ENCODE peak calls at places on chromosomes 13 and 19, in five cellular contexts. F, H, R, C and O are unnamed samples. For H4K20me1, the result is how much of the 10 kb centered on the place peaks cover.

GRCh38 chr13:109402976-109403375 is 383.4 kb downstream of the IRS2 start:
- DNase-seq in H (no peak), C (no peak), R (no peak), F (no peak), O (no peak)

GRCh38 chr13:50261502-50261901 is 246.3 kb downstream of the KCNRG start:
- DNase-seq in H (no peak), C (no peak), F (no peak), R (no peak), O (no peak)

GRCh38 chr19:2059422-2060201 is 8.6 kb upstream of the MKNK2 start:
- DNase-seq in R (peak), F (no peak), C (peak), H (peak), O (peak)

GRCh38 chr19:3098515-3099346 is 4.6 kb downstream of the GNA11 start:
- DNase-seq in H (no peak), C (peak), F (no peak), R (no peak), O (no peak)

GRCh38 chr19:24003537-24003936 is 83.5 kb upstream of the ZNF254 start:
- DNase-seq in C (no peak), F (no peak), H (no peak), R (no peak), O (no peak)

GRCh38 chr13:24167666-24168391 is 7.3 kb downstream of the SPATA13 start:
- DNase-seq in R (no peak), H (no peak), F (no peak), C (peak), O (no peak)

GRCh38 chr13:57286511-57287098 is 119.6 kb downstream of the PRR20E start:
- DNase-seq in C (no peak), R (no peak), F (no peak), H (no peak), O (peak)

GRCh38 chr13:112624602-112625430 is 36.9 kb upstream of the TUBGCP3 start:
- DNase-seq in F (no peak), H (no peak), C (no peak), R (no peak), O (no peak)

GRCh38 chr19:14318873-14319272 is 62.4 kb upstream of the ADGRE5 start:
- DNase-seq in H (no peak), F (peak), R (no peak), C (no peak), O (peak)

GRCh38 chr19:34457446-34457845 is 24.1 kb upstream of the WTIP start:
- DNase-seq in F (no peak), H (no peak), C (no peak), R (no peak), O (no peak)

GRCh38 chr19:49889687-49890348 is 6.9 kb downstream of the IL4I1 start:
- DNase-seq in F (peak), C (peak), H (peak), R (peak), O (peak)

GRCh38 chr19:19110410-19111137 is 27.7 kb downstream of the TMEM161A start:
- DNase-seq in R (no peak), F (peak), H (peak), C (no peak), O (no peak)

GRCh38 chr19:39448271-39448670 is 2.9 kb downstream of the SUPT5H start:
- DNase-seq in H (peak), R (peak), C (peak), F (no peak), O (no peak)

GRCh38 chr13:114072421-114072820 is 60.0 kb downstream of the RASA3 start:
- DNase-seq in R (no peak), F (no peak), H (no peak), C (no peak), O (no peak)

GRCh38 chr19:38664503-38665211 is 17.2 kb downstream of the ACTN4 start:
- DNase-seq in H (no peak), F (no peak), R (no peak), C (no peak), O (no peak)

GRCh38 chr13:73708393-73708985 is 425.7 kb downstream of the KLF12 start:
- DNase-seq in C (peak), F (peak), R (peak), H (peak), O (peak)

GRCh38 chr13:100176781-100177389 is 88.0 kb downstream of the PCCA start:
- DNase-seq in C (peak), R (peak), H (peak), F (no peak), O (no peak)

GRCh38 chr19:46659151-46660007 is 1.6 kb downstream of the DACT3 start:
- DNase-seq in F (peak), C (peak), H (no peak), R (no peak), O (peak)

GRCh38 chr13:26052136-26052736 is 420 bp upstream of the SHISA2 start:
- DNase-seq in C (no peak), R (no peak), F (peak), H (no peak), O (no peak)

GRCh38 chr13:26488236-26489028 is 69.1 kb upstream of the WASF3 start:
- DNase-seq in F (no peak), C (no peak), H (no peak), R (no peak), O (no peak)

GRCh38 chr13:43006893-43007631 is 15.0 kb upstream of the EPSTI1 start:
- DNase-seq in H (peak), C (peak), R (peak), F (no peak), O (no peak)

GRCh38 chr13:65656740-65657329 is 1573.3 kb downstream of the PCDH9 start:
- DNase-seq in R (peak), C (peak), F (peak), H (peak), O (no peak)

GRCh38 chr19:13817615-13818371 is 22.6 kb downstream of the ZSWIM4 start:
- DNase-seq in F (peak), H (no peak), C (peak), R (no peak), O (peak)

GRCh38 chr13:46057251-46058015 is 4.9 kb upstream of the ZC3H13 start:
- DNase-seq in C (peak), F (no peak), R (no peak), H (no peak), O (no peak)

GRCh38 chr13:113464476-113464875 is 11.2 kb upstream of the ADPRHL1 start:
- DNase-seq in C (no peak), F (no peak), R (no peak), H (no peak), O (no peak)

GRCh38 chr19:15098505-15098904 is 8.7 kb upstream of the SYDE1 start:
- DNase-seq in R (no peak), C (no peak), H (no peak), F (no peak), O (no peak)

GRCh38 chr19:54209058-54209747 is 8.5 kb downstream of the RPS9 start:
- DNase-seq in C (no peak), F (peak), R (no peak), H (peak), O (peak)

GRCh38 chr19:54206831-54207177 is 6.1 kb downstream of the RPS9 start:
- DNase-seq in F (no peak), R (no peak), H (no peak), C (no peak), O (no peak)

GRCh38 chr19:54208784-54209057 is 8.1 kb downstream of the RPS9 start:
- DNase-seq in R (no peak), C (no peak), H (peak), F (peak), O (no peak)

GRCh38 chr19:54209748-54210494 is 9.3 kb downstream of the RPS9 start:
- DNase-seq in H (peak), F (no peak), C (peak), R (peak), O (peak)

DNA sequence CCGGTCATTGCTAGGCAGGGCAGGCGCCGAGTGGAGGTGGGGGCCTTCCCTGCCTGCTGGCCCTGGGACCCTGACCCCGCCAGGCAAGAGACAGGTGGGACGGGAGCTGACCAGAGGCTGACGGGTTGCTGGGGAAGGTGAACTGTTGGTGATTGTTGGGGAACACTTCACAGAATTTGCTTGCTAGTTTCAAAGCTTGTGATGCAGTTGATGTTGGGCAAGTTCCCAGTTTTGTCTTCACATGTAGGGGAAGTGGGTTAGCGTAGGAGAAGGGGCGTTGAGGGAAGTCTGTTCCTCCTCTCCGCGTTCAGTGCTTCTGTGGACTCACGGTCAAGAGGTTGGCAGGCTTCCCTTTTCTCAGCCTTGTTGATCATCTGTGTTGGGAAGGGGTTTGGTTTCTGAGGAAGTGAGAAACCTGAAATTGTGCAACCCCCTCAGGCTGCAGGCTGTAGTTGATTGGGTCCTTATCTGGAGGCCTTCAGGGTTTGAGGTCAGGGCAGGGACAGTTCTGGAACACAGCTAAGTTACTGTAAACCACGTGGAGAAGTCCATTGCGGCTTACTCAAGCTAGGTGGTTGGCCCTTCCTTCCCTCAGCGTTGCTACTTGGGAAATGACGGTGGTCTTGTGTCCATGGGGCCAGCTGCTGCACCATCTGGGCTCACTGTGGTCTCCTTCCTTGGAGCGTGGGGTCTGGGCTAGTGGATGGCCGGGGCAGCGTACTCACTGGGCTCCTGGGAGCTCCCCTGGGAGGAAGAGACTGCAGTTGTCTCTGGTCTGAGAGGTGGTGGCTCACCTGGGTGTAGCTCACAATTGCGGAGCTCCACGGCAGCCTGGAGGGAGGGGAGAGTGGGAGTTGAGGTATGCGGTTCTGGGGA is 7.5 kb downstream of the RPS9 start:
- DNase-seq in F (no peak), C (peak), R (peak), H (peak), O (peak)
- H3K27ac ChIP-seq in F (peak), C (peak), R (no peak), H (peak), O (peak)

GRCh38 chr13:27968316-27969072 is 621 bp downstream of the CDX2 start:
- DNase-seq in C (no peak), R (no peak), H (no peak), F (peak), O (no peak)

GRCh38 chr13:27966641-27967202 is 2.4 kb downstream of the CDX2 start:
- DNase-seq in R (no peak), H (no peak), C (no peak), F (peak), O (no peak)

GRCh38 chr13:27967203-27967735 is 1.8 kb downstream of the CDX2 start:
- DNase-seq in R (no peak), C (no peak), H (no peak), F (peak), O (no peak)

GRCh38 chr13:27969073-27969865 is at the start of gene CDX2:
- DNase-seq in H (no peak), R (no peak), C (no peak), F (peak), O (peak)

DNA sequence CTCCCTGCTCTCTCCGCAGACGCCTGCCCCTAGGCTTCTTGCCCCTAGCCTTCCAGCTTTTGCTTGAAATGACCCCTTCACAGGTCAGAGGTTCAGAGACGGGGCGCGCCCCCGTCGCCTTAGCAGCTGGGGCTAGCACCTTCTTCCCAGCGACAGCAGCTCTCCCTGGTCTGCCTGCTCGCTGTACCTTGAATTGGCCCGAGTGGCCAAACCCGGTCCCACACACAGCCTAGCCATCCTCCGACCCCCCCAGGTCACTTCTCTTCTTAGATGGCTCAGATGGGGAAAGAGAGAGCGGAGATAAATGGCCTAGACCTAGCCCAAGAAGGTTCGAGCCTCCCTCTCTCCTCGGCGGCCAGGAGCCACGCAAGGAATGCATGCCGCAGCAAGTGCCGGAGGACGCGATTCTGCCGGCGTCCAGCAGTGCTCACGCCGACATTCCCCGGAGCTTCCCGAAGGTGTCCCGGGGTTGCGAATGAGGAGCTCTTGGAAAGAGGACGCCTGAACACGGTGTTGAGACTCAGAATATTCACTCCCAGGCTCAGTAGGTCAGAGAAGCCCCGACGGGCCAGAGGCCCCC is 1.3 kb downstream of the CDX2 start:
- DNase-seq in H (no peak), F (peak), R (no peak), C (no peak), O (no peak)
- TF ChIP-seq EZH2 in H (peak), F (peak), R (peak), C (peak), O (no peak)

GRCh38 chr13:110904748-110905147 is 10.1 kb downstream of the ANKRD10 start:
- DNase-seq in C (no peak), H (no peak), R (no peak), F (no peak), O (no peak)
- H4K20me1 ChIP-seq in C (under half), H (under half), R (half or more), F (under half), O (half or more)

GRCh38 chr13:22789916-22790315 is 390.9 kb upstream of the SGCG start:
- DNase-seq in H (no peak), C (no peak), F (no peak), R (no peak), O (no peak)
- H3K27ac ChIP-seq in H (no peak), C (no peak), F (no peak), R (no peak), O (peak)

GRCh38 chr19:12778020-12778904 is 2.9 kb upstream of the HOOK2 start:
- DNase-seq in F (peak), R (peak), C (peak), H (peak), O (peak)
- TF ChIP-seq EZH2 in F (no peak), R (no peak), C (no peak), H (no peak), O (no peak)

GRCh38 chr19:4579389-4579788 is 19.9 kb upstream of the SEMA6B start:
- DNase-seq in R (no peak), F (no peak), C (no peak), H (no peak), O (no peak)
- H4K20me1 ChIP-seq in R (under half), F (under half), C (under half), H (under half), O (under half)

GRCh38 chr19:6459356-6460098 is at the start of gene SLC25A23:
- DNase-seq in R (peak), H (peak), C (peak), F (peak), O (peak)

GRCh38 chr19:6457958-6458694 is 1.5 kb downstream of the SLC25A23 start:
- DNase-seq in F (no peak), H (no peak), C (peak), R (no peak), O (no peak)

GRCh38 chr19:6460099-6460884 is 700 bp upstream of the SLC25A23 start:
- DNase-seq in H (peak), C (peak), F (peak), R (peak), O (peak)

GRCh38 chr19:6455924-6456323 is 3.7 kb downstream of the SLC25A23 start:
- DNase-seq in H (no peak), C (no peak), F (no peak), R (no peak), O (no peak)

GRCh38 chr19:6458695-6459355 is 767 bp downstream of the SLC25A23 start:
- DNase-seq in H (no peak), R (no peak), C (peak), F (no peak), O (peak)
- H3K27ac ChIP-seq in H (no peak), R (no peak), C (no peak), F (no peak), O (peak)

GRCh38 chr13:98751397-98752110 is 918 bp downstream of the SLC15A1 start:
- DNase-seq in H (peak), C (peak), F (peak), R (peak), O (peak)

GRCh38 chr13:98752111-98752941 is at the start of gene SLC15A1:
- DNase-seq in H (no peak), C (peak), R (no peak), F (peak), O (peak)

GRCh38 chr13:98755116-98755515 is 2.6 kb upstream of the SLC15A1 start:
- DNase-seq in F (no peak), R (no peak), C (no peak), H (no peak), O (no peak)

GRCh38 chr13:98752942-98753290 is 444 bp upstream of the SLC15A1 start:
- DNase-seq in R (no peak), C (no peak), H (no peak), F (no peak), O (no peak)

GRCh38 chr13:98755729-98756128 is 3.3 kb upstream of the SLC15A1 start:
- DNase-seq in H (no peak), C (no peak), F (no peak), R (no peak), O (no peak)
- TF ChIP-seq EZH2 in H (no peak), C (no peak), F (no peak), R (no peak), O (no peak)

GRCh38 chr13:101915333-101915732 is 462.9 kb downstream of the ITGBL1 start:
- DNase-seq in C (no peak), F (peak), R (no peak), H (no peak), O (no peak)
- H4K20me1 ChIP-seq in C (under half), F (under half), R (under half), H (under half), O (under half)

GRCh38 chr13:94249512-94249911 is 230.0 kb downstream of the DCT start:
- DNase-seq in C (peak), R (peak), H (peak), F (peak), O (no peak)
- H3K27ac ChIP-seq in C (no peak), R (peak), H (no peak), F (no peak), O (no peak)